ENCODE peak calls at places on chromosomes 11 and 22, in five cellular contexts. W is mucosa of descending colon; J is astrocyte of the spinal cord; S is activated CD4-positive, CD25-positive, alpha-beta regulatory T cell; P is ELR. N is an unnamed sample.

GRCh38 chr11:62546244-62546936 is at the start of gene AHNAK:
- DNase-seq in S (no peak), W (peak), J (peak), P (peak), N (peak)

GRCh38 chr11:108788565-108789199 is 123.8 kb downstream of the DDX10 start:
- DNase-seq in J (peak), S (no peak), P (peak), W (no peak), N (no peak)

GRCh38 chr11:112605093-112605666 is 344.5 kb upstream of the PLET1 start:
- DNase-seq in J (peak), W (no peak), S (no peak), P (peak), N (no peak)

GRCh38 chr11:104060820-104061219 is 24.4 kb downstream of the DDI1 start:
- DNase-seq in W (no peak), P (no peak), J (no peak), S (no peak), N (no peak)

GRCh38 chr11:37525336-37525735 is 927.3 kb upstream of the RAG2 start:
- DNase-seq in P (peak), S (no peak), J (no peak), W (no peak), N (no peak)

GRCh38 chr11:73509188-73509587 is 88.7 kb downstream of the FAM168A start:
- DNase-seq in S (no peak), P (no peak), W (no peak), J (no peak), N (no peak)

GRCh38 chr11:93085097-93085496 is 112.7 kb downstream of the SLC36A4 start:
- DNase-seq in J (peak), W (no peak), S (no peak), P (no peak), N (no peak)

GRCh38 chr11:30281476-30282288 is 41.2 kb upstream of the ARL14EP start:
- DNase-seq in W (no peak), P (no peak), J (no peak), S (no peak), N (no peak)

GRCh38 chr11:46697303-46697702 is 3.1 kb downstream of the ARHGAP1 start:
- DNase-seq in W (no peak), S (no peak), J (no peak), P (no peak), N (no peak)

GRCh38 chr22:48894064-48894671 is 933.5 kb downstream of the BRD1 start:
- DNase-seq in P (no peak), J (no peak), S (no peak), W (no peak), N (no peak)

GRCh38 chr11:74288911-74289310 is 22.5 kb downstream of the P4HA3 start:
- DNase-seq in W (no peak), P (no peak), S (no peak), J (peak), N (no peak)

N was measured in GOT3.